ENCODE peak calls at places on chromosomes 11 and 22, in seven cellular contexts. C is A549, R is cardiac muscle cell, E is endothelial cell of umbilical vein, X is kidney epithelial cell, O is AG04449, T is left ventricle myocardium inferior. D is an unnamed sample.

GRCh38 chr11:134276396-134277175 is 407 bp downstream of the GLB1L3 start:
- DNase-seq in C (no peak), R (no peak), E (no peak), X (no peak), O (no peak), T (no peak), D (no peak)

GRCh38 chr11:120660024-120660565 is 148.5 kb downstream of the GRIK4 start:
- DNase-seq in C (peak), R (peak), E (peak), X (no peak), O (no peak), T (no peak), D (no peak)

GRCh38 chr11:67695606-67696005 is 21.2 kb upstream of the ALDH3B2 start:
- DNase-seq in C (no peak), R (no peak), E (no peak), X (no peak), O (no peak), T (no peak), D (no peak)

GRCh38 chr11:13297917-13298356 is 20.3 kb downstream of the BMAL1 start:
- DNase-seq in C (no peak), R (no peak), E (no peak), X (no peak), O (no peak), T (no peak), D (no peak)

GRCh38 chr22:24954114-24954463 is 1.6 kb downstream of the KIAA1671 start:
- DNase-seq in C (no peak), R (no peak), E (peak), X (no peak), O (no peak), T (no peak), D (no peak)

GRCh38 chr11:32440920-32441319 is 5.6 kb upstream of the WT1 start:
- DNase-seq in C (no peak), R (no peak), E (no peak), X (no peak), O (no peak), T (no peak), D (no peak)

GRCh38 chr11:422249-422656 is 7.5 kb upstream of the SIGIRR start:
- DNase-seq in C (no peak), R (no peak), E (no peak), X (no peak), O (no peak), T (no peak), D (no peak)

GRCh38 chr11:122897606-122898210 is 15.1 kb downstream of the JHY start:
- DNase-seq in C (no peak), R (no peak), E (peak), X (no peak), O (peak), T (no peak), D (peak)

GRCh38 chr11:116773203-116774112 is 671 bp upstream of the BUD13 start:
- DNase-seq in C (no peak), R (no peak), E (peak), X (peak), O (no peak), T (no peak), D (no peak)

GRCh38 chr11:87036756-87037449 is 831 bp upstream of the TMEM135 start:
- DNase-seq in C (peak), R (no peak), E (no peak), X (no peak), O (no peak), T (no peak), D (no peak)

GRCh38 chr11:67270256-67271211 is 4.3 kb downstream of the GRK2 start:
- DNase-seq in C (no peak), R (no peak), E (peak), X (peak), O (no peak), T (no peak), D (no peak)

GRCh38 chr11:6673523-6673922 is 9.6 kb downstream of the MRPL17 start:
- DNase-seq in C (no peak), R (no peak), E (no peak), X (no peak), O (no peak), T (no peak), D (no peak)

GRCh38 chr22:21960200-21961126 is 7.8 kb upstream of the PPM1F start:
- DNase-seq in C (no peak), R (no peak), E (no peak), X (no peak), O (no peak), T (no peak), D (no peak)

GRCh38 chr11:116925050-116925449 is 87.6 kb upstream of the APOA1 start:
- DNase-seq in C (no peak), R (no peak), E (no peak), X (no peak), O (no peak), T (no peak), D (no peak)

GRCh38 chr11:117871160-117871559 is 5.3 kb downstream of the FXYD6 start:
- DNase-seq in C (no peak), R (no peak), E (no peak), X (no peak), O (no peak), T (no peak), D (no peak)

GRCh38 chr11:75105462-75105925 is 8.8 kb upstream of the OR2AT4 start:
- DNase-seq in C (peak), R (peak), E (no peak), X (no peak), O (no peak), T (no peak), D (no peak)

GRCh38 chr11:124612567-124613245 is 1.5 kb downstream of the PANX3 start:
- DNase-seq in C (no peak), R (peak), E (no peak), X (no peak), O (no peak), T (no peak), D (no peak)

GRCh38 chr11:36793542-36793926 is 195.5 kb upstream of the RAG2 start:
- DNase-seq in C (no peak), R (peak), E (no peak), X (no peak), O (no peak), T (no peak), D (no peak)
- TF ChIP-seq CTCF in C (no peak), R (peak), E (no peak), X (peak), O (no peak), T (no peak), D (no peak)

DNA sequence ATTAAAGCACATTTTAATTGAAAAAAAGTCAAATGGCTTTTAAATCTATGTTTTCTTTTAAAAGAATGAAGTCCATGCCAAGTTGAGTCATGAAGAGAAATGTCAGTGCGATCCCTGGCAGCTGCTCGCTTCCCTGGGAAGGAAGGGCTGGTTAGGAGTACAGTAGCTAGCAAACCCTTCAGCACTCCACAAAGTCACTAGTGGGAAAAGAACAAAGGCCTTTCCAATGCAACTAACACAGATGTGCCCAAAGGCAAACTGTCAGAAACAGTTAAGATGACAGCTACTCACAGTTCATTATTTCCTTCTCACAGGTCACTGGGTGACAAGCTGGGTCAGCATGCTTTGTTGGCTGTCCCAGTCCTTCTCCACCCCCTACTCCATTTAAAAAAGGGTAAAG is 308.7 kb downstream of the DCDC1 start:
- DNase-seq in C (peak), R (peak), E (no peak), X (no peak), O (no peak), T (no peak), D (no peak)
- H3K4me3 ChIP-seq in C (no peak), R (no peak), E (no peak), X (no peak), O (no peak), T (no peak), D (no peak)

DNA sequence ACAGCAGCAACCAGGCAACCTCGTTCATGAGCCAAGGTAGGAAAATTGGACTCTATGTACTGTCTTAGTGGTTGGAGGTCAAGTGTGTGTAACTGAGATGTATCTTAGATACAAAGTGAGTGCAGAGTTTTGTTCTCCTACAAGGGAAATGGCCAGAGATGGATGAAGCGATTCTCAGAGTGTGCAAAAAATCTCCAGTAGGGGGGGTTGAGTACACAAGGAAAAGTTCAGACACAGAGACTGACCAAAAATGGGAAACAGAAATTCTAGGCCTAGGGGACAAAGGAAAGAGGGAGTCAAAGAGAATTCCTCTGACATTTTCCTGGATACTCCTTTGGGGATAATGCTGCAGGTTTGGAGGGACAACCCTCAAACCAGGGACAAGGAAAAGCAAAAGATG is 38.2 kb upstream of the OR5AK2 start:
- DNase-seq in C (no peak), R (no peak), E (no peak), X (no peak), O (no peak), T (no peak), D (no peak)
- TF ChIP-seq CTCF in C (no peak), R (no peak), E (no peak), X (no peak), O (no peak), T (peak), D (no peak)

GRCh38 chr11:128690746-128691091 is 3.2 kb upstream of the FLI1 start:
- DNase-seq in C (no peak), R (no peak), E (no peak), X (no peak), O (no peak), T (no peak), D (no peak)

GRCh38 chr11:128695539-128696221 is 1.8 kb downstream of the FLI1 start:
- DNase-seq in C (no peak), R (no peak), E (no peak), X (no peak), O (no peak), T (no peak), D (no peak)

GRCh38 chr11:128691802-128692749 is 1.8 kb upstream of the FLI1 start:
- DNase-seq in C (no peak), R (no peak), E (peak), X (no peak), O (no peak), T (no peak), D (no peak)

GRCh38 chr11:128694618-128695481 is 978 bp downstream of the FLI1 start:
- DNase-seq in C (no peak), R (peak), E (no peak), X (no peak), O (no peak), T (no peak), D (no peak)

DNA sequence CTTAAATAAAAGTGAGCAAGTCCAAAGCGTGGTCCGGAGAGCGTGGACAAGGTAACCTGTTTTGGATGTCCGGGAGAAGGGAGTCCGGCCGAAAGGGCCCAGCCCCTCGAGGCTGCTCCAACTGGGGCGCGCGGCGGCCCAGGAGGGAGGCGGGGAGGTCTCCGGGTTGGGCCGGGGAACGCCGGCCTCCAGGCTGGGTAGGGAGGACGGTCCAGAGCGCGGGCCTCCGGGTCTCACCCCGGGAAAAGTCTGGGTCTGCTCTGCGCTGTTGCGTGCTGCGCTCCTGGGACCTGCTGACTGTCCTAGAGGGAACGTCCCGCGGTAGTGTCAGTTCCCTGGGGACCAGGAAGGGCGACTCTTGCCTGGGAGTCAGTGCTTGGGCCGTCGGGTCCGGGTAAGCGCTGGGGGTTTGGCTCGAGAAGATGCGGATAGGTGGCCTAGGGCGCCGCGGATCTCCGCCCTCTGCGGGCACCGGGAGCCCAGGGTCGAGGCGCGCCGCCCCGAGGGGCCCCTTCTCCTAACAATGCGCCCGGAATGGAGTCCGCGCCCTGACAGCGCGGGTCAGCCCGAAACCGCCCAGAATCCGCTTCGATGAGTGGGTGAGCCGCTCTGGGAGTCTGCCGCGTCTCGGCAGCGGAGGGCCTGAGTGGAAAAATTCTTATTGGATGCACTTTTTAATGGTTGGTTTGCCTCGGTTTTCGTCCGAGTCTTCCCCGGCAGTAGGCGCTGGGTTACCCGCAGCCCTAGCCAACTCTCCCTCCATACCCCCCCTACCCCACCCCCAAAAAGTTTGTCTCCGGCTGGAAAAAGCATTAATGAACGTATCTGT is 908 bp upstream of the FLI1 start:
- DNase-seq in C (peak), R (no peak), E (no peak), X (no peak), O (no peak), T (no peak), D (no peak)
- H3K4me3 ChIP-seq in C (peak), R (no peak), E (peak), X (peak), O (peak), T (peak), D (peak)

GRCh38 chr11:89437317-89437716 is 53.9 kb downstream of the NOX4 start:
- DNase-seq in C (no peak), R (no peak), E (no peak), X (no peak), O (no peak), T (no peak), D (no peak)
- TF ChIP-seq CTCF in C (no peak), R (peak), E (no peak), X (no peak), O (no peak), T (no peak), D (no peak)

D was measured in AG09309.